ENCODE peak calls at places on chromosomes 11 and 22, in eight cellular contexts. One of them, this sample, is unnamed.

GRCh38 chr11:38476808-38477565 is 1879.0 kb upstream of the RAG2 start:
- DNase-seq in RWPE1: no peak
- DNase-seq in PC-9: peak
- DNase-seq in astrocyte of the spinal cord: no peak
- DNase-seq in IMR-90: no peak
- DNase-seq in neural crest cell: no peak
- DNase-seq in prostate gland: no peak
- DNase-seq in GM10248: no peak
- DNase-seq in this sample: no peak

GRCh38 chr11:116422976-116423375 is 349.8 kb downstream of the BUD13 start:
- DNase-seq in neural crest cell: no peak
- DNase-seq in astrocyte of the spinal cord: no peak
- DNase-seq in RWPE1: no peak
- DNase-seq in GM10248: no peak
- DNase-seq in IMR-90: no peak
- DNase-seq in prostate gland: no peak
- DNase-seq in PC-9: no peak
- DNase-seq in this sample: no peak

GRCh38 chr11:115548878-115549528 is 44.8 kb upstream of the CADM1 start:
- DNase-seq in astrocyte of the spinal cord: no peak
- DNase-seq in prostate gland: no peak
- DNase-seq in neural crest cell: no peak
- DNase-seq in IMR-90: no peak
- DNase-seq in GM10248: no peak
- DNase-seq in RWPE1: no peak
- DNase-seq in PC-9: no peak
- DNase-seq in this sample: no peak

GRCh38 chr11:72354356-72355115 is 79.8 kb downstream of the CLPB start:
- DNase-seq in RWPE1: peak
- DNase-seq in prostate gland: no peak
- DNase-seq in neural crest cell: no peak
- DNase-seq in PC-9: peak
- DNase-seq in astrocyte of the spinal cord: peak
- DNase-seq in IMR-90: peak
- DNase-seq in GM10248: no peak
- DNase-seq in this sample: no peak

GRCh38 chr22:20153945-20154344 is 3.1 kb upstream of the CCDC188 start:
- DNase-seq in prostate gland: no peak
- DNase-seq in IMR-90: peak
- DNase-seq in astrocyte of the spinal cord: no peak
- DNase-seq in PC-9: no peak
- DNase-seq in GM10248: no peak
- DNase-seq in neural crest cell: no peak
- DNase-seq in RWPE1: no peak
- DNase-seq in this sample: no peak

GRCh38 chr11:118918128-118918685 is 7.5 kb downstream of the BCL9L start:
- DNase-seq in prostate gland: peak
- DNase-seq in astrocyte of the spinal cord: peak
- DNase-seq in GM10248: no peak
- DNase-seq in PC-9: peak
- DNase-seq in IMR-90: peak
- DNase-seq in RWPE1: peak
- DNase-seq in neural crest cell: no peak
- DNase-seq in this sample: no peak

GRCh38 chr11:87030458-87031054 is 7.2 kb upstream of the TMEM135 start:
- DNase-seq in RWPE1: no peak
- DNase-seq in GM10248: no peak
- DNase-seq in prostate gland: no peak
- DNase-seq in astrocyte of the spinal cord: no peak
- DNase-seq in PC-9: peak
- DNase-seq in IMR-90: peak
- DNase-seq in neural crest cell: no peak
- DNase-seq in this sample: no peak

GRCh38 chr11:120147094-120147949 is 9.4 kb upstream of the TRIM29 start:
- DNase-seq in prostate gland: peak
- DNase-seq in astrocyte of the spinal cord: no peak
- DNase-seq in RWPE1: no peak
- DNase-seq in GM10248: no peak
- DNase-seq in PC-9: no peak
- DNase-seq in neural crest cell: no peak
- DNase-seq in IMR-90: no peak
- DNase-seq in this sample: no peak

GRCh38 chr11:9001736-9002135 is 2.1 kb downstream of the NRIP3 start:
- DNase-seq in PC-9: peak
- DNase-seq in RWPE1: peak
- DNase-seq in GM10248: no peak
- DNase-seq in neural crest cell: no peak
- DNase-seq in IMR-90: peak
- DNase-seq in astrocyte of the spinal cord: peak
- DNase-seq in prostate gland: no peak
- DNase-seq in this sample: no peak

GRCh38 chr22:19579880-19580279 is 55.7 kb upstream of the CLDN5 start:
- DNase-seq in RWPE1: no peak
- DNase-seq in PC-9: no peak
- DNase-seq in astrocyte of the spinal cord: no peak
- DNase-seq in prostate gland: no peak
- DNase-seq in IMR-90: no peak
- DNase-seq in GM10248: peak
- DNase-seq in neural crest cell: no peak
- DNase-seq in this sample: no peak

GRCh38 chr11:125402436-125402835 is 93.6 kb downstream of the FEZ1 start:
- DNase-seq in PC-9: no peak
- DNase-seq in prostate gland: no peak
- DNase-seq in neural crest cell: no peak
- DNase-seq in astrocyte of the spinal cord: peak
- DNase-seq in RWPE1: no peak
- DNase-seq in GM10248: no peak
- DNase-seq in IMR-90: peak
- DNase-seq in this sample: no peak

GRCh38 chr11:96102664-96103068 is 178.8 kb upstream of the MTMR2 start:
- DNase-seq in PC-9: peak
- DNase-seq in prostate gland: no peak
- DNase-seq in neural crest cell: no peak
- DNase-seq in IMR-90: peak
- DNase-seq in RWPE1: no peak
- DNase-seq in GM10248: no peak
- DNase-seq in astrocyte of the spinal cord: peak
- DNase-seq in this sample: no peak

GRCh38 chr11:119795231-119795630 is 66.2 kb upstream of the NECTIN1 start:
- DNase-seq in GM10248: no peak
- DNase-seq in prostate gland: no peak
- DNase-seq in RWPE1: peak
- DNase-seq in astrocyte of the spinal cord: peak
- DNase-seq in neural crest cell: no peak
- DNase-seq in IMR-90: peak
- DNase-seq in PC-9: no peak
- DNase-seq in this sample: no peak

GRCh38 chr11:93031386-93031785 is 61.9 kb downstream of the MTNR1B start:
- DNase-seq in neural crest cell: no peak
- DNase-seq in prostate gland: no peak
- DNase-seq in IMR-90: peak
- DNase-seq in astrocyte of the spinal cord: peak
- DNase-seq in GM10248: no peak
- DNase-seq in RWPE1: peak
- DNase-seq in PC-9: no peak
- DNase-seq in this sample: no peak

GRCh38 chr11:78698612-78699011 is 123.9 kb upstream of the NARS2 start:
- DNase-seq in astrocyte of the spinal cord: peak
- DNase-seq in GM10248: no peak
- DNase-seq in IMR-90: peak
- DNase-seq in neural crest cell: no peak
- DNase-seq in RWPE1: peak
- DNase-seq in PC-9: no peak
- DNase-seq in prostate gland: no peak
- DNase-seq in this sample: no peak

GRCh38 chr11:86637976-86638375 is 34.4 kb downstream of the ME3 start:
- DNase-seq in prostate gland: no peak
- DNase-seq in astrocyte of the spinal cord: peak
- DNase-seq in IMR-90: peak
- DNase-seq in neural crest cell: no peak
- DNase-seq in GM10248: no peak
- DNase-seq in RWPE1: no peak
- DNase-seq in PC-9: peak
- DNase-seq in this sample: no peak

GRCh38 chr11:72378704-72379383 is 55.5 kb downstream of the CLPB start:
- DNase-seq in GM10248: no peak
- DNase-seq in RWPE1: no peak
- DNase-seq in IMR-90: peak
- DNase-seq in prostate gland: no peak
- DNase-seq in PC-9: no peak
- DNase-seq in neural crest cell: no peak
- DNase-seq in astrocyte of the spinal cord: peak
- DNase-seq in this sample: no peak

GRCh38 chr11:19920982-19921381 is 208.3 kb downstream of the NAV2 start:
- DNase-seq in astrocyte of the spinal cord: no peak
- DNase-seq in GM10248: no peak
- DNase-seq in neural crest cell: no peak
- DNase-seq in RWPE1: no peak
- DNase-seq in prostate gland: no peak
- DNase-seq in IMR-90: no peak
- DNase-seq in PC-9: peak
- DNase-seq in this sample: no peak

GRCh38 chr11:19918302-19919049 is 205.8 kb downstream of the NAV2 start:
- DNase-seq in RWPE1: no peak
- DNase-seq in PC-9: peak
- DNase-seq in IMR-90: no peak
- DNase-seq in neural crest cell: no peak
- DNase-seq in prostate gland: no peak
- DNase-seq in GM10248: no peak
- DNase-seq in astrocyte of the spinal cord: peak
- DNase-seq in this sample: no peak

GRCh38 chr11:19921976-19922688 is 209.5 kb downstream of the NAV2 start:
- DNase-seq in PC-9: peak
- DNase-seq in RWPE1: no peak
- DNase-seq in astrocyte of the spinal cord: no peak
- DNase-seq in prostate gland: no peak
- DNase-seq in neural crest cell: no peak
- DNase-seq in IMR-90: no peak
- DNase-seq in GM10248: no peak
- DNase-seq in this sample: no peak

GRCh38 chr11:19917069-19917468 is 204.4 kb downstream of the NAV2 start:
- DNase-seq in IMR-90: no peak
- DNase-seq in prostate gland: no peak
- DNase-seq in astrocyte of the spinal cord: no peak
- DNase-seq in RWPE1: no peak
- DNase-seq in neural crest cell: no peak
- DNase-seq in PC-9: peak
- DNase-seq in GM10248: no peak
- DNase-seq in this sample: no peak

DNA sequence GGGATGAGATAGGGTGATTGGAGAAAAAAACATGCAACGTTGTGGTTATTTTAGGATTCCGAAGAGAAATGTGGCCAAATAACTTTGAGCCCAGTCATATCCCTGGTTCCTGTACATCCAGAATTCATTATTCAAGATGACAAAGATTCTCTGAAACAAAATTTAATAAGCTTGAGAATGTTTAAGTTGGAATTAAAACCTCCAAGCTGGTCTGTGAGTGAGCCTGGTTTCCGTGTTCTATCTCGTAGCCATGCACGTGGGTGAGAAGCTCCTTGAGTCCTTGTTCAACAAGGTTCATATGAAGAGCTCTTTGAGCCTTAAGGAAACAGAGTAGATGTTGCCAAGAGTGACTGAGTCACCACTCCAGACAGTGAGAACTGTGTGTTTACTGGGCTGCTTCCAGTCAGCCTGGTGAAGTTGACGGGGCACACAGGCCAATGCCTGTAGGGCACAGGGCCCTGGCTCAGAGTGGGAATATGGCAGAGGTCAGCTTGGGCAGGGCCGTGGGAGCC is 206.5 kb downstream of the NAV2 start:
- DNase-seq in PC-9: peak
- DNase-seq in neural crest cell: no peak
- DNase-seq in IMR-90: peak
- DNase-seq in astrocyte of the spinal cord: peak
- DNase-seq in GM10248: no peak
- DNase-seq in RWPE1: peak
- DNase-seq in prostate gland: no peak
- DNase-seq in this sample: no peak
- TF ChIP-seq CTCF in PC-9: no peak
- TF ChIP-seq CTCF in neural crest cell: no peak
- TF ChIP-seq CTCF in IMR-90: no peak
- TF ChIP-seq CTCF in astrocyte of the spinal cord: no peak
- TF ChIP-seq CTCF in GM10248: no peak
- TF ChIP-seq CTCF in RWPE1: no peak
- TF ChIP-seq CTCF in prostate gland: no peak
- TF ChIP-seq CTCF in this sample: no peak

GRCh38 chr11:131668867-131669780 is 298.7 kb downstream of the NTM start:
- DNase-seq in astrocyte of the spinal cord: peak
- DNase-seq in prostate gland: no peak
- DNase-seq in neural crest cell: peak
- DNase-seq in IMR-90: peak
- DNase-seq in PC-9: no peak
- DNase-seq in GM10248: peak
- DNase-seq in RWPE1: peak
- DNase-seq in this sample: no peak
- TF ChIP-seq CTCF in astrocyte of the spinal cord: peak
- TF ChIP-seq CTCF in prostate gland: no peak
- TF ChIP-seq CTCF in neural crest cell: peak
- TF ChIP-seq CTCF in IMR-90: peak
- TF ChIP-seq CTCF in PC-9: peak
- TF ChIP-seq CTCF in GM10248: peak
- TF ChIP-seq CTCF in RWPE1: peak
- TF ChIP-seq CTCF in this sample: peak

GRCh38 chr11:46896719-46897406 is 21.5 kb downstream of the LRP4 start:
- DNase-seq in IMR-90: peak
- DNase-seq in RWPE1: no peak
- DNase-seq in GM10248: peak
- DNase-seq in prostate gland: no peak
- DNase-seq in PC-9: no peak
- DNase-seq in neural crest cell: no peak
- DNase-seq in astrocyte of the spinal cord: peak
- DNase-seq in this sample: peak
- TF ChIP-seq CTCF in IMR-90: peak
- TF ChIP-seq CTCF in RWPE1: no peak
- TF ChIP-seq CTCF in GM10248: peak
- TF ChIP-seq CTCF in prostate gland: no peak
- TF ChIP-seq CTCF in PC-9: peak
- TF ChIP-seq CTCF in neural crest cell: peak
- TF ChIP-seq CTCF in astrocyte of the spinal cord: peak
- TF ChIP-seq CTCF in this sample: peak

DNA sequence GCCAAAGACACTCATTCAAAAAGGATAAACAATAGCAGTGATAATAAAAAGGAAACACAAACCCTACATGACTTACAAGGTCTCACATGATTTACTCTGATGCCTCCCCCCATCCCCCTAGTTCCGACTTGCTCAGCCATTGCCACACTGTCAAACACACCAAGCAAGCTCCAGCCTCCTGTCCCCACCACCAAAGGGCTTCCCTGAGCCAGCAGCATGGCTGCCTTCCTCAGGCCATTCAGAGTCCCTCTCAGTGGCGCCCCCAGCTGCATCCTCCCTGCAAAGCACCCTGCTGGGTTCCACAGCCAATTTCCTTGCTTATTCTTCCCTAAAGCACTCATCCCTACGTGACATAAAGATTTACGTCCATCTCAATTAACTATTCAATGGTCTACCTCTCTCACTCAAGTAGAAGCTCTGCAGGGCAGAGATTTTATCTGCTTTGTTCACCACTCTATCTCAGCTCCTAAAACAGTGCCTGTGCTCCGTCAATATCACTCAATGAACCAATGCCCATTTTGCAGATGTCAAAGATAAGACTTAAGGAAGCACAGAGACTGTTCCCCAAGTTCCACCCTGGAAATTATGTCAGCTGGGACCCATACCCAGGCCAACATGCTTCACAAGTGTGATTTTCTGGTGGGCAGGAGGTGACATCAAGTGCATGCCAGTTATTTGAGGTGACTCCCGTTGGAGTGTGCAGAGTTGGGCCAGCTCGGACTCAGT is 106.9 kb downstream of the SYN3 start:
- DNase-seq in astrocyte of the spinal cord: no peak
- DNase-seq in prostate gland: no peak
- DNase-seq in RWPE1: no peak
- DNase-seq in PC-9: no peak
- DNase-seq in GM10248: no peak
- DNase-seq in IMR-90: no peak
- DNase-seq in neural crest cell: no peak
- DNase-seq in this sample: no peak
- TF ChIP-seq CTCF in astrocyte of the spinal cord: no peak
- TF ChIP-seq CTCF in prostate gland: no peak
- TF ChIP-seq CTCF in RWPE1: no peak
- TF ChIP-seq CTCF in PC-9: no peak
- TF ChIP-seq CTCF in GM10248: no peak
- TF ChIP-seq CTCF in IMR-90: no peak
- TF ChIP-seq CTCF in neural crest cell: peak
- TF ChIP-seq CTCF in this sample: peak